ENCODE peak calls at places on chromosomes 7 and 10, in four cellular contexts. P is stimulated activated naive CD4-positive, alpha-beta T cell; V is mesothelial cell of epicardium; I is EL. Y is an unnamed sample.
A peak's percentile ranks its signal among the peaks of the same experiment; 100 is the strongest.

GRCh38 chr7:6435486-6436384 is 12.0 kb downstream of the DAGLB start:
- DNase-seq in I (peak; percentile 83), P (peak; percentile 90), V (peak; percentile 73), Y (peak; percentile 89)

GRCh38 chr7:86914468-86915054 is 144.9 kb downstream of the ELAPOR2 start:
- DNase-seq in I (peak; percentile 1), P (no peak), V (no peak), Y (no peak)

GRCh38 chr10:126384269-126384873 is 3.9 kb downstream of the ADAM12 start:
- DNase-seq in I (peak; percentile 92), V (no peak), P (no peak), Y (no peak)

GRCh38 chr7:94696981-94697670 is 41.2 kb upstream of the SGCE start:
- DNase-seq in P (no peak), V (no peak), I (peak; percentile 94), Y (no peak)

GRCh38 chr7:50426280-50427045 is 23.7 kb downstream of the FIGNL1 start:
- DNase-seq in V (no peak), I (no peak), P (no peak), Y (no peak)

GRCh38 chr7:75650062-75650461 is 88.7 kb downstream of the HIP1 start:
- DNase-seq in I (no peak), V (no peak), P (no peak), Y (no peak)

GRCh38 chr7:2939193-2939885 is 95.2 kb upstream of the GNA12 start:
- DNase-seq in I (peak; percentile 5), P (no peak), V (no peak), Y (no peak)

GRCh38 chr7:38223311-38223710 is 45.3 kb downstream of the STARD3NL start:
- DNase-seq in I (no peak), V (no peak), P (no peak), Y (no peak)

GRCh38 chr10:119734396-119735332 is 8.8 kb downstream of the INPP5F start:
- DNase-seq in I (peak; percentile 58), P (no peak), V (no peak), Y (no peak)

GRCh38 chr10:94299417-94299816 is 63.3 kb downstream of the NOC3L start:
- DNase-seq in P (no peak), V (no peak), I (peak; percentile 80), Y (peak; percentile 26)

GRCh38 chr7:123096976-123097375 is 101.5 kb upstream of the TAS2R16 start:
- DNase-seq in V (no peak), P (no peak), I (no peak), Y (no peak)

GRCh38 chr10:11175823-11176243 is 158.2 kb downstream of the CELF2 start:
- DNase-seq in P (no peak), I (no peak), V (no peak), Y (no peak)

GRCh38 chr7:42236266-42237161 is 495 bp downstream of the GLI3 start:
- DNase-seq in I (peak; percentile 75), V (peak; percentile 56), P (no peak), Y (peak; percentile 13)

GRCh38 chr10:70512149-70512611 is 33.6 kb downstream of the PALD1 start:
- DNase-seq in I (peak; percentile 60), V (no peak), P (no peak), Y (no peak)

GRCh38 chr10:102744374-102745051 is 765 bp downstream of the WBP1L start:
- DNase-seq in P (no peak), V (no peak), I (peak; percentile 35), Y (no peak)

GRCh38 chr10:17454181-17454800 is at the start of gene ST8SIA6:
- DNase-seq in I (peak; percentile 48), V (peak; percentile 38), P (peak; percentile 52), Y (peak; percentile 59)

GRCh38 chr10:99235872-99236626 is 397 bp upstream of the HPSE2 start:
- DNase-seq in V (no peak), I (no peak), P (no peak), Y (no peak)

GRCh38 chr7:107694395-107694794 is 33.8 kb downstream of the SLC26A4 start:
- DNase-seq in V (no peak), I (no peak), P (no peak), Y (no peak)

GRCh38 chr10:11691319-11691755 is 50.8 kb upstream of the ECHDC3 start:
- DNase-seq in V (no peak), I (no peak), P (no peak), Y (no peak)

GRCh38 chr7:149772821-149773425 is 465 bp downstream of the ZNF467 start:
- DNase-seq in I (no peak), P (peak; percentile 38), V (no peak), Y (peak; percentile 48)

GRCh38 chr7:118183254-118183585 is 744 bp upstream of the LSM8 start:
- DNase-seq in P (no peak), V (no peak), I (no peak), Y (no peak)

GRCh38 chr10:73095479-73096021 is 1.1 kb downstream of the P4HA1 start:
- DNase-seq in I (peak; percentile 85), P (peak; percentile 31), V (no peak), Y (peak; percentile 34)

GRCh38 chr7:4803397-4804241 is 28.2 kb downstream of the AP5Z1 start:
- DNase-seq in I (no peak), P (no peak), V (no peak), Y (no peak)

GRCh38 chr10:19979628-19980027 is 163.4 kb downstream of the PLXDC2 start:
- DNase-seq in I (no peak), V (no peak), P (no peak), Y (no peak)

GRCh38 chr10:73910764-73911552 is at the start of gene PLAU:
- DNase-seq in I (peak; percentile 56), P (peak; percentile 25), V (peak; percentile 43), Y (peak; percentile 35)

GRCh38 chr10:74177140-74177677 is 26.2 kb downstream of the ADK start:
- DNase-seq in P (no peak), V (no peak), I (peak; percentile 55), Y (peak; percentile 54)

GRCh38 chr7:158265743-158266080 is 321.9 kb downstream of the PTPRN2 start:
- DNase-seq in P (no peak), I (no peak), V (no peak), Y (no peak)

GRCh38 chr10:26242752-26243151 is 26.2 kb downstream of the GAD2 start:
- DNase-seq in P (no peak), I (no peak), V (no peak), Y (no peak)

GRCh38 chr7:130473289-130473688 is 18.6 kb upstream of the MEST start:
- DNase-seq in I (no peak), P (no peak), V (no peak), Y (no peak)

GRCh38 chr10:48306870-48307531 is 524 bp downstream of the MAPK8 start:
- DNase-seq in I (peak; percentile 52), P (peak; percentile 88), V (peak; percentile 45), Y (no peak)

GRCh38 chr10:25933653-25934608 is at the start of gene MYO3A:
- DNase-seq in I (no peak), V (peak; percentile 35), P (no peak), Y (no peak)

GRCh38 chr10:43074827-43075611 is 1.9 kb upstream of the RET start:
- DNase-seq in V (no peak), P (no peak), I (no peak), Y (no peak)

GRCh38 chr10:13956826-13957225 is 370.1 kb downstream of the PRPF18 start:
- DNase-seq in P (no peak), V (no peak), I (peak; percentile 38), Y (no peak)

GRCh38 chr7:5591547-5591899 is 167.9 kb upstream of the TNRC18 start:
- DNase-seq in V (no peak), I (peak; percentile 97), P (no peak), Y (no peak)

GRCh38 chr10:114631678-114632417 is 26.2 kb downstream of the ABLIM1 start:
- DNase-seq in I (peak; percentile 59), P (peak; percentile 5), V (peak; percentile 47), Y (peak; percentile 12)

GRCh38 chr10:43667317-43667731 is 18.6 kb upstream of the ZNF32 start:
- DNase-seq in P (no peak), I (peak; percentile 59), V (no peak), Y (no peak)

GRCh38 chr7:128120976-128121490 is 89.8 kb upstream of the LRRC4 start:
- DNase-seq in V (no peak), P (no peak), I (no peak), Y (no peak)

GRCh38 chr7:30001953-30002352 is 12.4 kb upstream of the SCRN1 start:
- DNase-seq in I (no peak), P (no peak), V (no peak), Y (no peak)

GRCh38 chr10:132521466-132522102 is 16.0 kb upstream of the INPP5A start:
- DNase-seq in V (no peak), I (no peak), P (no peak), Y (no peak)

Y was measured in naive thymus-derived CD4-positive, alpha-beta T cell.